ENCODE peak calls at places on chromosomes 4 and X, in seven cellular contexts. One of them, this sample, is unnamed.

GRCh38 chr4:55618546-55619143 is 17.5 kb downstream of the NMU start:
- DNase-seq in COR-L47: no peak
- DNase-seq in effector memory CD8-positive, alpha-beta T cell: no peak
- DNase-seq in activated T-helper 1 cell treated with Interleukin-2 at 50 U/mL for 16 hours: no peak
- DNase-seq in colonic mucosa: no peak
- DNase-seq in aorta: no peak
- DNase-seq in left ventricle myocardium inferior: no peak
- DNase-seq in this sample: no peak

GRCh38 chr4:152321408-152321807 is 214.5 kb downstream of the FBXW7 start:
- DNase-seq in COR-L47: no peak
- DNase-seq in effector memory CD8-positive, alpha-beta T cell: no peak
- DNase-seq in activated T-helper 1 cell treated with Interleukin-2 at 50 U/mL for 16 hours: no peak
- DNase-seq in colonic mucosa: no peak
- DNase-seq in aorta: no peak
- DNase-seq in left ventricle myocardium inferior: no peak
- DNase-seq in this sample: no peak

GRCh38 chrX:9416562-9417319 is 48.1 kb upstream of the TBL1X start:
- DNase-seq in COR-L47: no peak
- DNase-seq in effector memory CD8-positive, alpha-beta T cell: no peak
- DNase-seq in activated T-helper 1 cell treated with Interleukin-2 at 50 U/mL for 16 hours: no peak
- DNase-seq in colonic mucosa: no peak
- DNase-seq in aorta: peak; percentile 75
- DNase-seq in left ventricle myocardium inferior: no peak
- DNase-seq in this sample: no peak

GRCh38 chr4:8601556-8601955 is 9.0 kb downstream of the CPZ start:
- DNase-seq in COR-L47: no peak
- DNase-seq in effector memory CD8-positive, alpha-beta T cell: no peak
- DNase-seq in activated T-helper 1 cell treated with Interleukin-2 at 50 U/mL for 16 hours: no peak
- DNase-seq in colonic mucosa: no peak
- DNase-seq in aorta: no peak
- DNase-seq in left ventricle myocardium inferior: no peak
- DNase-seq in this sample: no peak

GRCh38 chr4:23835814-23836478 is 53.9 kb downstream of the PPARGC1A start:
- DNase-seq in COR-L47: peak; percentile 2
- DNase-seq in effector memory CD8-positive, alpha-beta T cell: no peak
- DNase-seq in activated T-helper 1 cell treated with Interleukin-2 at 50 U/mL for 16 hours: no peak
- DNase-seq in colonic mucosa: no peak
- DNase-seq in aorta: no peak
- DNase-seq in left ventricle myocardium inferior: no peak
- DNase-seq in this sample: no peak

GRCh38 chr4:73662709-73663546 is 42.7 kb upstream of the RASSF6 start:
- DNase-seq in COR-L47: peak; percentile 44
- DNase-seq in effector memory CD8-positive, alpha-beta T cell: no peak
- DNase-seq in activated T-helper 1 cell treated with Interleukin-2 at 50 U/mL for 16 hours: no peak
- DNase-seq in colonic mucosa: no peak
- DNase-seq in aorta: no peak
- DNase-seq in left ventricle myocardium inferior: no peak
- DNase-seq in this sample: no peak

GRCh38 chr4:163598489-163598888 is 104.0 kb downstream of the TMA16 start:
- DNase-seq in COR-L47: no peak
- DNase-seq in effector memory CD8-positive, alpha-beta T cell: no peak
- DNase-seq in activated T-helper 1 cell treated with Interleukin-2 at 50 U/mL for 16 hours: no peak
- DNase-seq in colonic mucosa: no peak
- DNase-seq in aorta: no peak
- DNase-seq in left ventricle myocardium inferior: no peak
- DNase-seq in this sample: no peak

GRCh38 chr4:7252510-7253340 is 60.4 kb downstream of the SORCS2 start:
- DNase-seq in COR-L47: no peak
- DNase-seq in effector memory CD8-positive, alpha-beta T cell: no peak
- DNase-seq in activated T-helper 1 cell treated with Interleukin-2 at 50 U/mL for 16 hours: no peak
- DNase-seq in colonic mucosa: no peak
- DNase-seq in aorta: no peak
- DNase-seq in left ventricle myocardium inferior: no peak
- DNase-seq in this sample: no peak

GRCh38 chrX:79452879-79453278 is 85.7 kb upstream of the ITM2A start:
- DNase-seq in COR-L47: no peak
- DNase-seq in effector memory CD8-positive, alpha-beta T cell: no peak
- DNase-seq in activated T-helper 1 cell treated with Interleukin-2 at 50 U/mL for 16 hours: no peak
- DNase-seq in colonic mucosa: peak; percentile 48
- DNase-seq in aorta: no peak
- DNase-seq in left ventricle myocardium inferior: no peak
- DNase-seq in this sample: no peak

GRCh38 chr4:83009529-83009928 is 1.1 kb downstream of the LIN54 start:
- DNase-seq in COR-L47: no peak
- DNase-seq in effector memory CD8-positive, alpha-beta T cell: no peak
- DNase-seq in activated T-helper 1 cell treated with Interleukin-2 at 50 U/mL for 16 hours: no peak
- DNase-seq in colonic mucosa: no peak
- DNase-seq in aorta: no peak
- DNase-seq in left ventricle myocardium inferior: no peak
- DNase-seq in this sample: no peak

GRCh38 chr4:78661923-78662521 is 110.5 kb downstream of the ANXA3 start:
- DNase-seq in COR-L47: no peak
- DNase-seq in effector memory CD8-positive, alpha-beta T cell: no peak
- DNase-seq in activated T-helper 1 cell treated with Interleukin-2 at 50 U/mL for 16 hours: no peak
- DNase-seq in colonic mucosa: peak; percentile 49
- DNase-seq in aorta: no peak
- DNase-seq in left ventricle myocardium inferior: no peak
- DNase-seq in this sample: no peak

GRCh38 chrX:53257670-53258423 is 23.5 kb downstream of the IQSEC2 start:
- DNase-seq in COR-L47: no peak
- DNase-seq in effector memory CD8-positive, alpha-beta T cell: no peak
- DNase-seq in activated T-helper 1 cell treated with Interleukin-2 at 50 U/mL for 16 hours: no peak
- DNase-seq in colonic mucosa: no peak
- DNase-seq in aorta: no peak
- DNase-seq in left ventricle myocardium inferior: no peak
- DNase-seq in this sample: no peak

GRCh38 chr4:26141916-26142638 is 178.7 kb upstream of the RBPJ start:
- DNase-seq in COR-L47: no peak
- DNase-seq in effector memory CD8-positive, alpha-beta T cell: no peak
- DNase-seq in activated T-helper 1 cell treated with Interleukin-2 at 50 U/mL for 16 hours: no peak
- DNase-seq in colonic mucosa: no peak
- DNase-seq in aorta: peak; percentile 75
- DNase-seq in left ventricle myocardium inferior: peak; percentile 38
- DNase-seq in this sample: no peak

GRCh38 chrX:152637649-152638442 is at the start of gene GABRQ:
- DNase-seq in COR-L47: peak; percentile 69
- DNase-seq in effector memory CD8-positive, alpha-beta T cell: no peak
- DNase-seq in activated T-helper 1 cell treated with Interleukin-2 at 50 U/mL for 16 hours: no peak
- DNase-seq in colonic mucosa: no peak
- DNase-seq in aorta: no peak
- DNase-seq in left ventricle myocardium inferior: peak; percentile 13
- DNase-seq in this sample: no peak

GRCh38 chrX:120453985-120454384 is 15.1 kb downstream of the LAMP2 start:
- DNase-seq in COR-L47: no peak
- DNase-seq in effector memory CD8-positive, alpha-beta T cell: no peak
- DNase-seq in activated T-helper 1 cell treated with Interleukin-2 at 50 U/mL for 16 hours: no peak
- DNase-seq in colonic mucosa: no peak
- DNase-seq in aorta: no peak
- DNase-seq in left ventricle myocardium inferior: no peak
- DNase-seq in this sample: no peak

GRCh38 chr4:184237612-184238011 is 19.9 kb upstream of the ENPP6 start:
- DNase-seq in COR-L47: no peak
- DNase-seq in effector memory CD8-positive, alpha-beta T cell: no peak
- DNase-seq in activated T-helper 1 cell treated with Interleukin-2 at 50 U/mL for 16 hours: no peak
- DNase-seq in colonic mucosa: no peak
- DNase-seq in aorta: no peak
- DNase-seq in left ventricle myocardium inferior: no peak
- DNase-seq in this sample: no peak

GRCh38 chr4:6905501-6905900 is 4.1 kb upstream of the TBC1D14 start:
- DNase-seq in COR-L47: no peak
- DNase-seq in effector memory CD8-positive, alpha-beta T cell: no peak
- DNase-seq in activated T-helper 1 cell treated with Interleukin-2 at 50 U/mL for 16 hours: no peak
- DNase-seq in colonic mucosa: no peak
- DNase-seq in aorta: peak; percentile 47
- DNase-seq in left ventricle myocardium inferior: no peak
- DNase-seq in this sample: no peak

GRCh38 chr4:909821-910220 is 22.3 kb downstream of the GAK start:
- DNase-seq in COR-L47: no peak
- DNase-seq in effector memory CD8-positive, alpha-beta T cell: no peak
- DNase-seq in activated T-helper 1 cell treated with Interleukin-2 at 50 U/mL for 16 hours: no peak
- DNase-seq in colonic mucosa: no peak
- DNase-seq in aorta: peak; percentile 26
- DNase-seq in left ventricle myocardium inferior: no peak
- DNase-seq in this sample: no peak

GRCh38 chrX:112008724-112009123 is 73.9 kb downstream of the TRPC5 start:
- DNase-seq in COR-L47: no peak
- DNase-seq in effector memory CD8-positive, alpha-beta T cell: no peak
- DNase-seq in activated T-helper 1 cell treated with Interleukin-2 at 50 U/mL for 16 hours: no peak
- DNase-seq in colonic mucosa: no peak
- DNase-seq in aorta: no peak
- DNase-seq in left ventricle myocardium inferior: no peak
- DNase-seq in this sample: no peak

GRCh38 chr4:152578670-152579069 is 42.8 kb upstream of the FBXW7 start:
- DNase-seq in COR-L47: no peak
- DNase-seq in effector memory CD8-positive, alpha-beta T cell: no peak
- DNase-seq in activated T-helper 1 cell treated with Interleukin-2 at 50 U/mL for 16 hours: no peak
- DNase-seq in colonic mucosa: no peak
- DNase-seq in aorta: no peak
- DNase-seq in left ventricle myocardium inferior: no peak
- DNase-seq in this sample: no peak

GRCh38 chr4:71377561-71377960 is 38.7 kb downstream of the SLC4A4 start:
- DNase-seq in COR-L47: no peak
- DNase-seq in effector memory CD8-positive, alpha-beta T cell: no peak
- DNase-seq in activated T-helper 1 cell treated with Interleukin-2 at 50 U/mL for 16 hours: no peak
- DNase-seq in colonic mucosa: no peak
- DNase-seq in aorta: no peak
- DNase-seq in left ventricle myocardium inferior: no peak
- DNase-seq in this sample: no peak

GRCh38 chr4:129415001-129415400 is 319.0 kb downstream of the C4orf33 start:
- DNase-seq in COR-L47: no peak
- DNase-seq in effector memory CD8-positive, alpha-beta T cell: no peak
- DNase-seq in activated T-helper 1 cell treated with Interleukin-2 at 50 U/mL for 16 hours: no peak
- DNase-seq in colonic mucosa: no peak
- DNase-seq in aorta: no peak
- DNase-seq in left ventricle myocardium inferior: no peak
- DNase-seq in this sample: no peak

GRCh38 chr4:39526810-39527295 is 386 bp downstream of the UGDH start:
- DNase-seq in COR-L47: peak; percentile 1
- DNase-seq in effector memory CD8-positive, alpha-beta T cell: no peak
- DNase-seq in activated T-helper 1 cell treated with Interleukin-2 at 50 U/mL for 16 hours: no peak
- DNase-seq in colonic mucosa: no peak
- DNase-seq in aorta: no peak
- DNase-seq in left ventricle myocardium inferior: no peak
- DNase-seq in this sample: no peak

GRCh38 chr4:126238010-126238409 is 923.3 kb downstream of the FAT4 start:
- DNase-seq in COR-L47: no peak
- DNase-seq in effector memory CD8-positive, alpha-beta T cell: no peak
- DNase-seq in activated T-helper 1 cell treated with Interleukin-2 at 50 U/mL for 16 hours: no peak
- DNase-seq in colonic mucosa: no peak
- DNase-seq in aorta: no peak
- DNase-seq in left ventricle myocardium inferior: no peak
- DNase-seq in this sample: no peak

GRCh38 chr4:38144029-38144428 is 183.8 kb downstream of the PTTG2 start:
- DNase-seq in COR-L47: no peak
- DNase-seq in effector memory CD8-positive, alpha-beta T cell: no peak
- DNase-seq in activated T-helper 1 cell treated with Interleukin-2 at 50 U/mL for 16 hours: no peak
- DNase-seq in colonic mucosa: no peak
- DNase-seq in aorta: no peak
- DNase-seq in left ventricle myocardium inferior: no peak
- DNase-seq in this sample: no peak

GRCh38 chrX:45740291-45740690 is 539.6 kb upstream of the DIPK2B start:
- DNase-seq in COR-L47: no peak
- DNase-seq in effector memory CD8-positive, alpha-beta T cell: no peak
- DNase-seq in activated T-helper 1 cell treated with Interleukin-2 at 50 U/mL for 16 hours: no peak
- DNase-seq in colonic mucosa: no peak
- DNase-seq in aorta: no peak
- DNase-seq in left ventricle myocardium inferior: no peak
- DNase-seq in this sample: no peak

This sample was measured in activated T-cell treated with anti-CD3 and anti-CD28 coated beads, Interleukin-2, amount 50 U/mL, for 24 hours.